ENCODE peak calls at places on chromosomes 5 and 9, in six cellular contexts. One of them, this sample, is unnamed.

GRCh38 chr9:4985376-4986266 is 549 bp downstream of the JAK2 start:
- DNase-seq in fibroblast of lung: peak
- DNase-seq in ovary: peak
- DNase-seq in RWPE2: no peak
- DNase-seq in AG04450: no peak
- DNase-seq in lung: peak
- DNase-seq in this sample: no peak

GRCh38 chr5:134609232-134609851 is 23.3 kb downstream of the SAR1B start:
- DNase-seq in fibroblast of lung: peak
- DNase-seq in lung: no peak
- DNase-seq in RWPE2: no peak
- DNase-seq in AG04450: no peak
- DNase-seq in ovary: no peak
- DNase-seq in this sample: no peak

GRCh38 chr9:133225171-133226011 is 16.3 kb upstream of the OBP2B start:
- DNase-seq in AG04450: no peak
- DNase-seq in RWPE2: no peak
- DNase-seq in ovary: peak
- DNase-seq in lung: no peak
- DNase-seq in fibroblast of lung: no peak
- DNase-seq in this sample: no peak

GRCh38 chr5:128905225-128906110 is 59.8 kb upstream of the SLC27A6 start:
- DNase-seq in AG04450: peak
- DNase-seq in RWPE2: no peak
- DNase-seq in fibroblast of lung: peak
- DNase-seq in lung: no peak
- DNase-seq in ovary: no peak
- DNase-seq in this sample: peak

GRCh38 chr5:166710275-166710674 is 1581.2 kb upstream of the WWC1 start:
- DNase-seq in AG04450: no peak
- DNase-seq in RWPE2: no peak
- DNase-seq in fibroblast of lung: no peak
- DNase-seq in lung: no peak
- DNase-seq in ovary: no peak
- DNase-seq in this sample: no peak

GRCh38 chr9:114075602-114076001 is 2.5 kb downstream of the AMBP start:
- DNase-seq in AG04450: no peak
- DNase-seq in RWPE2: no peak
- DNase-seq in ovary: no peak
- DNase-seq in lung: no peak
- DNase-seq in fibroblast of lung: no peak
- DNase-seq in this sample: no peak

GRCh38 chr5:181164076-181164952 is 16.9 kb downstream of the OR2V2 start:
- DNase-seq in lung: no peak
- DNase-seq in RWPE2: no peak
- DNase-seq in ovary: no peak
- DNase-seq in fibroblast of lung: peak
- DNase-seq in AG04450: no peak
- DNase-seq in this sample: no peak

GRCh38 chr5:97931829-97932228 is 748.8 kb upstream of the RIOK2 start:
- DNase-seq in RWPE2: no peak
- DNase-seq in ovary: no peak
- DNase-seq in AG04450: no peak
- DNase-seq in lung: no peak
- DNase-seq in fibroblast of lung: no peak
- DNase-seq in this sample: no peak

GRCh38 chr5:147310059-147310704 is 75.4 kb downstream of the STK32A start:
- DNase-seq in RWPE2: peak
- DNase-seq in fibroblast of lung: peak
- DNase-seq in lung: peak
- DNase-seq in AG04450: no peak
- DNase-seq in ovary: no peak
- DNase-seq in this sample: peak

GRCh38 chr5:33075731-33076130 is 364.6 kb downstream of the NPR3 start:
- DNase-seq in AG04450: no peak
- DNase-seq in ovary: no peak
- DNase-seq in fibroblast of lung: peak
- DNase-seq in lung: no peak
- DNase-seq in RWPE2: no peak
- DNase-seq in this sample: no peak

GRCh38 chr5:151675956-151676712 is 10.6 kb downstream of the SPARC start:
- DNase-seq in AG04450: no peak
- DNase-seq in fibroblast of lung: no peak
- DNase-seq in ovary: peak
- DNase-seq in lung: no peak
- DNase-seq in RWPE2: no peak
- DNase-seq in this sample: no peak
- H3K4me3 ChIP-seq in AG04450: peak
- H3K4me3 ChIP-seq in fibroblast of lung: no peak
- H3K4me3 ChIP-seq in ovary: no peak
- H3K4me3 ChIP-seq in lung: no peak
- H3K4me3 ChIP-seq in RWPE2: no peak
- H3K4me3 ChIP-seq in this sample: no peak

GRCh38 chr5:132179410-132179809 is 48.2 kb downstream of the P4HA2 start:
- DNase-seq in RWPE2: no peak
- DNase-seq in ovary: no peak
- DNase-seq in AG04450: no peak
- DNase-seq in lung: no peak
- DNase-seq in fibroblast of lung: no peak
- DNase-seq in this sample: no peak

GRCh38 chr5:132180134-132180745 is 47.4 kb downstream of the P4HA2 start:
- DNase-seq in RWPE2: no peak
- DNase-seq in AG04450: peak
- DNase-seq in ovary: no peak
- DNase-seq in lung: no peak
- DNase-seq in fibroblast of lung: peak
- DNase-seq in this sample: peak

GRCh38 chr5:132183723-132184122 is 43.9 kb downstream of the P4HA2 start:
- DNase-seq in AG04450: no peak
- DNase-seq in fibroblast of lung: no peak
- DNase-seq in lung: no peak
- DNase-seq in ovary: no peak
- DNase-seq in RWPE2: no peak
- DNase-seq in this sample: no peak

GRCh38 chr5:132182366-132183040 is 45.1 kb downstream of the P4HA2 start:
- DNase-seq in ovary: no peak
- DNase-seq in fibroblast of lung: no peak
- DNase-seq in AG04450: no peak
- DNase-seq in lung: no peak
- DNase-seq in RWPE2: no peak
- DNase-seq in this sample: no peak

GRCh38 chr5:132181011-132181629 is 46.5 kb downstream of the P4HA2 start:
- DNase-seq in fibroblast of lung: no peak
- DNase-seq in AG04450: no peak
- DNase-seq in lung: no peak
- DNase-seq in RWPE2: no peak
- DNase-seq in ovary: no peak
- DNase-seq in this sample: no peak
- H3K4me3 ChIP-seq in fibroblast of lung: no peak
- H3K4me3 ChIP-seq in AG04450: no peak
- H3K4me3 ChIP-seq in lung: no peak
- H3K4me3 ChIP-seq in RWPE2: no peak
- H3K4me3 ChIP-seq in ovary: no peak
- H3K4me3 ChIP-seq in this sample: no peak

GRCh38 chr5:90932052-90932699 is 373.6 kb downstream of the ADGRV1 start:
- DNase-seq in ovary: no peak
- DNase-seq in fibroblast of lung: peak
- DNase-seq in lung: peak
- DNase-seq in AG04450: peak
- DNase-seq in RWPE2: no peak
- DNase-seq in this sample: peak

GRCh38 chr5:90933298-90933697 is 374.7 kb downstream of the ADGRV1 start:
- DNase-seq in lung: no peak
- DNase-seq in fibroblast of lung: no peak
- DNase-seq in AG04450: no peak
- DNase-seq in RWPE2: no peak
- DNase-seq in ovary: no peak
- DNase-seq in this sample: no peak

GRCh38 chr5:90930062-90930461 is 371.5 kb downstream of the ADGRV1 start:
- DNase-seq in fibroblast of lung: no peak
- DNase-seq in RWPE2: no peak
- DNase-seq in AG04450: no peak
- DNase-seq in lung: no peak
- DNase-seq in ovary: no peak
- DNase-seq in this sample: no peak

GRCh38 chr5:90934091-90934719 is 375.6 kb downstream of the ADGRV1 start:
- DNase-seq in RWPE2: no peak
- DNase-seq in lung: no peak
- DNase-seq in fibroblast of lung: no peak
- DNase-seq in AG04450: no peak
- DNase-seq in ovary: no peak
- DNase-seq in this sample: no peak

DNA sequence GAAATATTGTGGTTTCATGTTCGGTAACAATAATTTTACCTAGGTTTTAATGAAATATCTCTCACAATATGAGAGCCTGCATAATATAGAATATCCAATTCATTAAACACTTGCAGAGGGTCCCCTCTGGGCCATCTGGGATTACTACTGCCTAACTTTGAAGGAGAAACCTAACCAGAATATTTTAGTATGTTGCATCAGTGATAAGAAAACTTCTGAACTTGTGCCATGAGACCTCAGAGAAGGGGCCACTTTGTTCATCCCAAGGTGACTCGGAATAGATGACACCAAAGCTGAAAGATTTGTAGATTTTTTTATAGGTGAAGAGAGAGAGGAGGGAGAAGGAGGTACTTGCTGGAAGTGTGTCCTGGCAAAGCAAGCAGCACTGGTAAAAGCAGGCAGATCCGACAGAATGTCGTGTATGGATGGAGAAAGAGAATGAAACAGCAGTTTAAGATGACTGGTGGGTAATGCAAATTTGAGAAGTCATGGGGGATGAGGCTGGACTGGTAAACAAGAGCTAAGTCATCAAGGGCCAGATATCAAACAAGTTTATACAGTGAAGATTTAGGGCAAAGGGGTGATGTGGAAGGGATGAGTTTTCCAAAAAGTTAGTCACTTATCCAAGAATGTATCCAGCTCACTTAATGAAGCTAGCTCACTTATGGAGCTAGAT is 372.3 kb downstream of the ADGRV1 start:
- DNase-seq in lung: no peak
- DNase-seq in fibroblast of lung: no peak
- DNase-seq in RWPE2: no peak
- DNase-seq in AG04450: no peak
- DNase-seq in ovary: no peak
- DNase-seq in this sample: no peak
- H3K4me3 ChIP-seq in lung: no peak
- H3K4me3 ChIP-seq in fibroblast of lung: no peak
- H3K4me3 ChIP-seq in RWPE2: no peak
- H3K4me3 ChIP-seq in AG04450: no peak
- H3K4me3 ChIP-seq in ovary: no peak
- H3K4me3 ChIP-seq in this sample: no peak

GRCh38 chr9:71929223-71929622 is 17.8 kb downstream of the C9orf85 start:
- DNase-seq in AG04450: peak
- DNase-seq in fibroblast of lung: peak
- DNase-seq in ovary: no peak
- DNase-seq in RWPE2: no peak
- DNase-seq in lung: no peak
- DNase-seq in this sample: peak
- H3K4me3 ChIP-seq in AG04450: no peak
- H3K4me3 ChIP-seq in fibroblast of lung: no peak
- H3K4me3 ChIP-seq in ovary: no peak
- H3K4me3 ChIP-seq in RWPE2: no peak
- H3K4me3 ChIP-seq in lung: no peak
- H3K4me3 ChIP-seq in this sample: no peak

GRCh38 chr9:93099551-93100264 is 3.7 kb downstream of the CARD19 start:
- DNase-seq in ovary: peak
- DNase-seq in AG04450: no peak
- DNase-seq in RWPE2: peak
- DNase-seq in fibroblast of lung: no peak
- DNase-seq in lung: no peak
- DNase-seq in this sample: no peak

GRCh38 chr9:93097496-93098205 is 1.6 kb downstream of the CARD19 start:
- DNase-seq in RWPE2: peak
- DNase-seq in fibroblast of lung: no peak
- DNase-seq in lung: no peak
- DNase-seq in ovary: peak
- DNase-seq in AG04450: no peak
- DNase-seq in this sample: no peak

GRCh38 chr9:93096811-93097382 is 880 bp downstream of the CARD19 start:
- DNase-seq in lung: no peak
- DNase-seq in fibroblast of lung: no peak
- DNase-seq in RWPE2: no peak
- DNase-seq in ovary: no peak
- DNase-seq in AG04450: no peak
- DNase-seq in this sample: no peak

GRCh38 chr9:93100265-93100636 is 4.2 kb downstream of the CARD19 start:
- DNase-seq in RWPE2: peak
- DNase-seq in ovary: peak
- DNase-seq in lung: no peak
- DNase-seq in fibroblast of lung: no peak
- DNase-seq in AG04450: no peak
- DNase-seq in this sample: no peak

DNA sequence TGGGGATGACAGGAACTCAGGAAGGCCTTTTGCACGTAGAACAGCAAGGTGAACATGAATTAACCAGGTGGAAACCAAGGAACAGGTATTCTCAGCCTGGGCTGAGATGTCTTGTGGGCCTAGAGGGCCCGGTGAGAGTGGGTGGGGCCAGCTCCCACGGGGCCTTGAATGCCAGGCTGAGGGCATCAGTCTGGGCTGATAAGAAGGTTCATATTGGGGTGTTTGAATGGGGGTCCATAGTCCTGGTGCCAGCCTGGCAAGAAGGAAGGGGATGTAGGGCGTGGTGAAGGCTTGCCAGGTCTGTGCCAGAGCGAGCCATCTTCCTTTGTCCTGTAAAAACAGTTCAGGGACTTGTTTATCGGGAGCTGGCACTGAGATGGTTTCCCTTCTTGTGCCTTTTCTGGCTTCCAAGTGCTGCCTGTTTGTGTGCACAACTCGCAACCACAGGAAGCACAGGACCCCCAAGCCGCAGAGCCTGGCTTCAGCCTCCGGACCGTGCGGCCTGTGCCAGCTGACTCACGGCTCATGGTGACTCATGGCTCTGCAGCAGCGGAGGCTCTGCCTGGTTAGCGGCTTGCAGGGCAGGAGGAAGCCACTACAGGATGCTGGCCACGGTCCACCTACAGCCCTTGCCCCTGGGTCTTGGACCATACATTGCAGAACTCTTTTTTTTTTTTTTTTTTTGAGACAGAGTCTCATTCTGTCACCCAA is 2.4 kb downstream of the CARD19 start:
- DNase-seq in RWPE2: peak
- DNase-seq in fibroblast of lung: peak
- DNase-seq in ovary: peak
- DNase-seq in AG04450: peak
- DNase-seq in lung: peak
- DNase-seq in this sample: peak
- H3K4me3 ChIP-seq in RWPE2: no peak
- H3K4me3 ChIP-seq in fibroblast of lung: peak
- H3K4me3 ChIP-seq in ovary: no peak
- H3K4me3 ChIP-seq in AG04450: peak
- H3K4me3 ChIP-seq in lung: no peak
- H3K4me3 ChIP-seq in this sample: peak

DNA sequence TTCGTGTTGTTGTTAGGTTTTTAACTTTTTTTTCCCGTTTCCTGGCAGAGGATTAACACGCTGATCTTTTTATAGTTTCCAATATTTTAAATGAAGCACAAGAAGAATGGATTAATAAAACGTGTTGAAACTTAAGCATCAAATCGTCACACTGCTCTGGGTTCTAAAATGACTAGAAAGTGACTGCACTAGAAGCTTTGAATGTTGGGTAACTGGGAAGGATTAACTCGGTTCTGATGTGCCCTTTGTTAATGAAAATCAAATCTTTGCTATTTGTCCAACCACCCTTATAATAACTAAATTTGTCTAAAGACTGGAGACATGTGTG is 102.2 kb downstream of the ARRDC3 start:
- DNase-seq in lung: no peak
- DNase-seq in fibroblast of lung: no peak
- DNase-seq in RWPE2: no peak
- DNase-seq in AG04450: no peak
- DNase-seq in ovary: no peak
- DNase-seq in this sample: no peak
- H3K4me3 ChIP-seq in lung: no peak
- H3K4me3 ChIP-seq in fibroblast of lung: peak
- H3K4me3 ChIP-seq in RWPE2: peak
- H3K4me3 ChIP-seq in AG04450: peak
- H3K4me3 ChIP-seq in ovary: peak
- H3K4me3 ChIP-seq in this sample: peak